ENCODE peak calls at places on chromosomes 11 and 22, in five cellular contexts. One of them, this sample, is unnamed. For H3K36me3, the result is how much of the 10 kb centered on the place peaks cover.

GRCh38 chr11:6469599-6469998 is 4.1 kb downstream of the TRIM3 start:
- DNase-seq in lung: no peak
- DNase-seq in transverse colon: no peak
- DNase-seq in left ventricle myocardium inferior: no peak
- DNase-seq in cardiac muscle cell: no peak
- DNase-seq in this sample: no peak

GRCh38 chr11:15774021-15774862 is 582.1 kb downstream of the SOX6 start:
- DNase-seq in lung: no peak
- DNase-seq in transverse colon: no peak
- DNase-seq in left ventricle myocardium inferior: no peak
- DNase-seq in cardiac muscle cell: peak
- DNase-seq in this sample: no peak

GRCh38 chr11:119774180-119774763 is 45.3 kb upstream of the NECTIN1 start:
- DNase-seq in lung: no peak
- DNase-seq in transverse colon: no peak
- DNase-seq in left ventricle myocardium inferior: no peak
- DNase-seq in cardiac muscle cell: peak
- DNase-seq in this sample: no peak

GRCh38 chr11:1353383-1354124 is 36.2 kb upstream of the BRSK2 start:
- DNase-seq in lung: no peak
- DNase-seq in transverse colon: no peak
- DNase-seq in left ventricle myocardium inferior: no peak
- DNase-seq in cardiac muscle cell: no peak
- DNase-seq in this sample: no peak

GRCh38 chr22:22745225-22746060 is 101.0 kb downstream of the GGTLC2 start:
- DNase-seq in lung: no peak
- DNase-seq in transverse colon: peak
- DNase-seq in left ventricle myocardium inferior: no peak
- DNase-seq in cardiac muscle cell: peak
- DNase-seq in this sample: peak

GRCh38 chr11:69967484-69967883 is 110.6 kb upstream of the ANO1 start:
- DNase-seq in lung: no peak
- DNase-seq in transverse colon: no peak
- DNase-seq in left ventricle myocardium inferior: no peak
- DNase-seq in cardiac muscle cell: no peak
- DNase-seq in this sample: no peak

GRCh38 chr11:107014871-107015270 is 3.4 kb downstream of the GUCY1A2 start:
- DNase-seq in lung: no peak
- DNase-seq in transverse colon: no peak
- DNase-seq in left ventricle myocardium inferior: no peak
- DNase-seq in cardiac muscle cell: peak
- DNase-seq in this sample: no peak

GRCh38 chr11:96267490-96268010 is 75.4 kb downstream of the MAML2 start:
- DNase-seq in lung: no peak
- DNase-seq in transverse colon: no peak
- DNase-seq in left ventricle myocardium inferior: no peak
- DNase-seq in cardiac muscle cell: no peak
- DNase-seq in this sample: peak

GRCh38 chr22:26979294-26979693 is 321.9 kb downstream of the MIAT start:
- DNase-seq in lung: no peak
- DNase-seq in transverse colon: no peak
- DNase-seq in left ventricle myocardium inferior: no peak
- DNase-seq in cardiac muscle cell: peak
- DNase-seq in this sample: no peak

GRCh38 chr11:126603486-126603885 is 248.0 kb downstream of the ST3GAL4 start:
- DNase-seq in lung: no peak
- DNase-seq in transverse colon: no peak
- DNase-seq in left ventricle myocardium inferior: no peak
- DNase-seq in cardiac muscle cell: no peak
- DNase-seq in this sample: no peak

GRCh38 chr22:46351131-46351735 is 15.7 kb downstream of the TRMU start:
- DNase-seq in lung: no peak
- DNase-seq in transverse colon: no peak
- DNase-seq in left ventricle myocardium inferior: no peak
- DNase-seq in cardiac muscle cell: no peak
- DNase-seq in this sample: no peak
- H3K36me3 ChIP-seq in lung: half or more
- H3K36me3 ChIP-seq in transverse colon: half or more
- H3K36me3 ChIP-seq in left ventricle myocardium inferior: half or more
- H3K36me3 ChIP-seq in cardiac muscle cell: under half
- H3K36me3 ChIP-seq in this sample: half or more

GRCh38 chr11:123430736-123431356 is 777 bp downstream of the GRAMD1B start:
- DNase-seq in lung: peak
- DNase-seq in transverse colon: peak
- DNase-seq in left ventricle myocardium inferior: peak
- DNase-seq in cardiac muscle cell: peak
- DNase-seq in this sample: peak
- TF ChIP-seq CTCF in lung: no peak
- TF ChIP-seq CTCF in transverse colon: no peak
- TF ChIP-seq CTCF in left ventricle myocardium inferior: no peak
- TF ChIP-seq CTCF in cardiac muscle cell: peak
- TF ChIP-seq CTCF in this sample: peak

GRCh38 chr11:128478305-128478704 is 109.1 kb downstream of the ETS1 start:
- DNase-seq in lung: no peak
- DNase-seq in transverse colon: no peak
- DNase-seq in left ventricle myocardium inferior: no peak
- DNase-seq in cardiac muscle cell: no peak
- DNase-seq in this sample: no peak

GRCh38 chr11:128476729-128477128 is 110.6 kb downstream of the ETS1 start:
- DNase-seq in lung: peak
- DNase-seq in transverse colon: no peak
- DNase-seq in left ventricle myocardium inferior: no peak
- DNase-seq in cardiac muscle cell: peak
- DNase-seq in this sample: no peak

GRCh38 chr11:128476031-128476430 is 111.3 kb downstream of the ETS1 start:
- DNase-seq in lung: no peak
- DNase-seq in transverse colon: no peak
- DNase-seq in left ventricle myocardium inferior: no peak
- DNase-seq in cardiac muscle cell: no peak
- DNase-seq in this sample: no peak

GRCh38 chr11:128480066-128480465 is 107.3 kb downstream of the ETS1 start:
- DNase-seq in lung: no peak
- DNase-seq in transverse colon: no peak
- DNase-seq in left ventricle myocardium inferior: no peak
- DNase-seq in cardiac muscle cell: no peak
- DNase-seq in this sample: no peak

GRCh38 chr11:128477811-128478210 is 109.5 kb downstream of the ETS1 start:
- DNase-seq in lung: no peak
- DNase-seq in transverse colon: no peak
- DNase-seq in left ventricle myocardium inferior: no peak
- DNase-seq in cardiac muscle cell: no peak
- DNase-seq in this sample: no peak
- H3K36me3 ChIP-seq in lung: under half
- H3K36me3 ChIP-seq in transverse colon: under half
- H3K36me3 ChIP-seq in left ventricle myocardium inferior: half or more
- H3K36me3 ChIP-seq in cardiac muscle cell: under half
- H3K36me3 ChIP-seq in this sample: under half

DNA sequence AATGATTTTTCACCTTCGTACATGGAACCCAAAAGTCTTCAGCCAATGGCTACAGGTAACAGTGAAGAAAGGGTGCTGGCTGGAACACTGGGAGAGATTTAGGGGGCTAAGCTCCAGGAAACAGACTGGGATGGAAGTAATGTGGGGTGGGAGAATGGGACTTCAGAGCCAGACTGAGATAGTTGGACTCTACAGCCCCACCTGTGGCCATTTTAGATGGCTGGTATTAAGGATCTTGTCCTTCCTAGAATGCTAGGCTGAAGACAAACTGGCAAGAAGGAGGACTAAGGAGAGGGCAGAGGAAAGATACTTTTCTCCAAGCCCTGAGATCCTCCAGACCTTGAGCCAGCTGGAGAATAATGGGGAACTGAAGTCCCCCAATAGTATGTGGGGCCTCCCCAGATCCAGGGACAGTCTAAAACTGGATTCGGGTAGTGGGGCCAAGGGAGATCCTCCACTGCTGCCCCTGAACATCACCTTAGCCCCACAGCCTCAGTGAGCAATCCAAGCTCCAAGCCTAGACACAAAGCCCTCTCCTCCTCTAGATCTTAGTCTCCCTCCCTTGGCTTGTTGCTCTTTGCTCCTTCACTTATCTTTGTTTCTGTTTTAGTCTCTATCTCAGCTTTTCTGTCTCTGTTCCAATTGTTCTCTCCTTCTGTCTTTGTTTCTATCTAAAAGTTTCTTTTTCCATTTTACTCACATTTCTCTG is 16.1 kb upstream of the RRAS2 start:
- DNase-seq in lung: no peak
- DNase-seq in transverse colon: no peak
- DNase-seq in left ventricle myocardium inferior: no peak
- DNase-seq in cardiac muscle cell: no peak
- DNase-seq in this sample: no peak
- TF ChIP-seq CTCF in lung: no peak
- TF ChIP-seq CTCF in transverse colon: no peak
- TF ChIP-seq CTCF in left ventricle myocardium inferior: no peak
- TF ChIP-seq CTCF in cardiac muscle cell: peak
- TF ChIP-seq CTCF in this sample: peak

GRCh38 chr11:65121865-65122696 is at the start of the genes FAU and MRPL49:
- DNase-seq in lung: peak
- DNase-seq in transverse colon: peak
- DNase-seq in left ventricle myocardium inferior: peak
- DNase-seq in cardiac muscle cell: peak
- DNase-seq in this sample: peak
- H3K36me3 ChIP-seq in lung: under half
- H3K36me3 ChIP-seq in transverse colon: under half
- H3K36me3 ChIP-seq in left ventricle myocardium inferior: half or more
- H3K36me3 ChIP-seq in cardiac muscle cell: under half
- H3K36me3 ChIP-seq in this sample: under half

DNA sequence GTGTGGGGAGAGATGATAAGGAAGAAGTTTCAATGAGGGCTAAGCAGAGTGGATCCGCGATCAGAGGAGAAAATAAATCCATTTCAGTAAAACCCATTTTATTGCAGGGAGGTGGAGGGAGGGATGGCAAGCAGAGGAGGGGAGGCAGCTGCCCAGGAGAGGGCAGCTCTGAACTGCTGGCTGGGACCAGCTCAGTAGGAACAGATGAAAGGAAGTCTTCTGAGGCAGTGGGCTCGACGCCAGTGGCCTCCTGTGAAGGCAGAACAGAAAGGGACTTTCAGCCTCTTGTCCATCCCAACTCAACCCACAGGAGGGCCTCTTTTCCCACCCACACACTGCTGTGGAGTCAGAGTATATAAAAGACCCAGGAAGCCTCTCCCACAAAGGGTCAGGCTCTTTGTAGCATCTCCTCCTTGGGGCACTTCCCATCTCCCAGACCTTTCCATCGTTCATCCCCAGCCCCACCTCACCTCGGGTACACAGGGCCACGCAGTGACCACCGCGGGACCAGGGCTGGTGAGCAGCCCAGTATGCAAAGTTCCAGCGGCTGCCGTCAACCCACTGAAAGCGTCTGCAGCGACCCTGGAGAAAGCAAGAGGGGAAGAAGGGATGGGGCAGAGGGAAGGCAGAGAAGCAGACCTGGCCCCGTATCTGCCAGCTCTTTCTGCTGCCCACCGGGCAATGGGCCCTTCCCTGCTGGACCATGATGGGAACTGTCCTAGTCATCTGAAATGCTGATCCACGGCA is 3.0 kb downstream of the PRG2 start:
- DNase-seq in lung: no peak
- DNase-seq in transverse colon: no peak
- DNase-seq in left ventricle myocardium inferior: peak
- DNase-seq in cardiac muscle cell: peak
- DNase-seq in this sample: no peak
- TF ChIP-seq CTCF in lung: no peak
- TF ChIP-seq CTCF in transverse colon: no peak
- TF ChIP-seq CTCF in left ventricle myocardium inferior: peak
- TF ChIP-seq CTCF in cardiac muscle cell: peak
- TF ChIP-seq CTCF in this sample: no peak

GRCh38 chr11:61832207-61832606 is 4.1 kb downstream of the FADS2 start:
- DNase-seq in lung: no peak
- DNase-seq in transverse colon: no peak
- DNase-seq in left ventricle myocardium inferior: no peak
- DNase-seq in cardiac muscle cell: no peak
- DNase-seq in this sample: no peak
- H3K36me3 ChIP-seq in lung: under half
- H3K36me3 ChIP-seq in transverse colon: under half
- H3K36me3 ChIP-seq in left ventricle myocardium inferior: under half
- H3K36me3 ChIP-seq in cardiac muscle cell: under half
- H3K36me3 ChIP-seq in this sample: under half

GRCh38 chr11:66860449-66860831 is 3.6 kb downstream of the LRFN4 start:
- DNase-seq in lung: no peak
- DNase-seq in transverse colon: no peak
- DNase-seq in left ventricle myocardium inferior: no peak
- DNase-seq in cardiac muscle cell: no peak
- DNase-seq in this sample: no peak
- TF ChIP-seq CTCF in lung: no peak
- TF ChIP-seq CTCF in transverse colon: no peak
- TF ChIP-seq CTCF in left ventricle myocardium inferior: no peak
- TF ChIP-seq CTCF in cardiac muscle cell: no peak
- TF ChIP-seq CTCF in this sample: no peak